ENCODE peak calls at places on chromosomes 2 and 18, in eight cellular contexts. F is WERI-Rb-1, A is mesothelial cell of epicardium, G is psoas muscle, L is brain microvascular endothelial cell, B is adrenal gland, K is A673, E is right lobe of liver. S is an unnamed sample.

GRCh38 chr18:10475633-10476388 is 21.4 kb downstream of the APCDD1 start:
- DNase-seq in F (no peak), A (no peak), G (no peak), L (no peak), B (no peak), K (peak), E (no peak), S (no peak)

GRCh38 chr2:241940329-241940728 is 70.8 kb downstream of the RTP5 start:
- DNase-seq in F (no peak), A (no peak), G (no peak), L (no peak), B (no peak), K (peak), E (no peak), S (no peak)

GRCh38 chr2:132582360-132582759 is 87.6 kb downstream of the LYPD1 start:
- DNase-seq in F (no peak), A (no peak), G (no peak), L (no peak), B (no peak), K (no peak), E (no peak), S (no peak)

GRCh38 chr2:119106301-119106897 is 52.2 kb downstream of the C1QL2 start:
- DNase-seq in F (no peak), A (peak), G (peak), L (peak), B (peak), K (peak), E (peak), S (no peak)

GRCh38 chr18:3689091-3689490 is 239.1 kb downstream of the TGIF1 start:
- DNase-seq in F (no peak), A (no peak), G (no peak), L (no peak), B (no peak), K (no peak), E (no peak), S (no peak)

GRCh38 chr2:71612581-71613520 is 159.5 kb downstream of the DYSF start:
- DNase-seq in F (peak), A (peak), G (peak), L (no peak), B (peak), K (no peak), E (no peak), S (peak)

GRCh38 chr2:53629527-53629926 is 138.1 kb upstream of the CHAC2 start:
- DNase-seq in F (no peak), A (no peak), G (no peak), L (no peak), B (no peak), K (no peak), E (no peak), S (no peak)

GRCh38 chr18:31204833-31205232 is 42.2 kb upstream of the DSC1 start:
- DNase-seq in F (no peak), A (no peak), G (no peak), L (no peak), B (no peak), K (no peak), E (no peak), S (no peak)

GRCh38 chr2:74991977-74992376 is 33.5 kb downstream of the POLE4 start:
- DNase-seq in F (no peak), A (no peak), G (no peak), L (peak), B (no peak), K (no peak), E (no peak), S (no peak)

GRCh38 chr2:10451819-10452218 is 3.7 kb upstream of the ODC1 start:
- DNase-seq in F (no peak), A (no peak), G (no peak), L (no peak), B (no peak), K (no peak), E (no peak), S (no peak)

GRCh38 chr18:49238433-49239042 is 221.9 kb downstream of the DYM start:
- DNase-seq in F (peak), A (no peak), G (no peak), L (peak), B (peak), K (peak), E (no peak), S (no peak)

DNA sequence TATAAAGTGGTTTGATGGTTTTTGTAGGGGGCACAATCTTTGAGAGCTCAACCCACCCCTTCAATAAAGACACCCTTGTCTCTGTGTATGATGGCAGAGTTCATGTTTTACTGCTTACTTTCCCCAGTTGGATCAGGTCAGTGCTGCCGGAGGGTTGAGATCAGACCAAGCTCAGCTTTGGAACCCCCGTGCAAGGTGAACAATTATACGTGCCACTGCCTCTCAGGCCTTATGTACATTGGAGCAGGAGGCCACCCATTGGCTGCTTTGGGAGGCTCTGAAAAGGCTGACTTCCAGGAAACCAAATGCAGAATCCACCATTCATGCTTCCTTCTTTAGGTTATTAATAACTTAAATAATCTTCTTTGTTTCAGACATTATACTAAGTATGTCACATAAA is 103.4 kb upstream of the EPAS1 start:
- DNase-seq in F (no peak), A (no peak), G (no peak), L (no peak), B (no peak), K (no peak), E (no peak), S (no peak)
- TF ChIP-seq CTCF in F (no peak), A (no peak), G (no peak), L (no peak), B (no peak), K (no peak), E (no peak), S (no peak)

GRCh38 chr2:174035981-174036742 is 71.0 kb upstream of the SP3 start:
- DNase-seq in F (no peak), A (no peak), G (no peak), L (no peak), B (no peak), K (no peak), E (no peak), S (no peak)
- TF ChIP-seq CTCF in F (peak), A (peak), G (no peak), L (peak), B (no peak), K (no peak), E (no peak), S (no peak)

GRCh38 chr2:167844714-167845530 is 402.5 kb downstream of the STK39 start:
- DNase-seq in F (peak), A (no peak), G (no peak), L (no peak), B (no peak), K (peak), E (no peak), S (no peak)
- TF ChIP-seq CTCF in F (peak), A (no peak), G (no peak), L (no peak), B (no peak), K (peak), E (no peak), S (no peak)

GRCh38 chr2:196018037-196018436 is 50.6 kb downstream of the DNAH7 start:
- DNase-seq in F (no peak), A (no peak), G (no peak), L (no peak), B (no peak), K (no peak), E (no peak), S (no peak)
- TF ChIP-seq CTCF in F (no peak), A (no peak), G (no peak), L (no peak), B (no peak), K (no peak), E (no peak), S (no peak)

GRCh38 chr18:12422936-12423335 is 15.2 kb downstream of the PRELID3A start:
- DNase-seq in F (peak), A (no peak), G (no peak), L (no peak), B (no peak), K (peak), E (no peak), S (no peak)
- TF ChIP-seq CTCF in F (peak), A (no peak), G (no peak), L (peak), B (no peak), K (peak), E (no peak), S (no peak)